ENCODE peak calls at places on chromosomes 16 and 17, in four cellular contexts. One of them, this sample, is unnamed.

GRCh38 chr17:42155614-42156045 is 841 bp upstream of the RAB5C start:
- DNase-seq in PC-9: no peak
- DNase-seq in HCT116: no peak
- DNase-seq in GM23338: peak
- DNase-seq in this sample: no peak

GRCh38 chr17:4742629-4743028 is 2.9 kb upstream of the CXCL16 start:
- DNase-seq in PC-9: no peak
- DNase-seq in HCT116: no peak
- DNase-seq in GM23338: no peak
- DNase-seq in this sample: no peak

GRCh38 chr17:67283727-67284516 is 38.9 kb upstream of the HELZ start:
- DNase-seq in PC-9: no peak
- DNase-seq in HCT116: no peak
- DNase-seq in GM23338: no peak
- DNase-seq in this sample: no peak

GRCh38 chr17:4566785-4567184 is 6.4 kb upstream of the GGT6 start:
- DNase-seq in PC-9: peak
- DNase-seq in HCT116: peak
- DNase-seq in GM23338: peak
- DNase-seq in this sample: peak

GRCh38 chr16:16067127-16067526 is 117.7 kb downstream of the ABCC1 start:
- DNase-seq in PC-9: no peak
- DNase-seq in HCT116: no peak
- DNase-seq in GM23338: no peak
- DNase-seq in this sample: no peak

GRCh38 chr17:7280519-7281073 is 922 bp upstream of the SLC2A4 start:
- DNase-seq in PC-9: peak
- DNase-seq in HCT116: peak
- DNase-seq in GM23338: peak
- DNase-seq in this sample: peak

GRCh38 chr17:27321372-27321771 is 27.5 kb downstream of the WSB1 start:
- DNase-seq in PC-9: no peak
- DNase-seq in HCT116: no peak
- DNase-seq in GM23338: peak
- DNase-seq in this sample: no peak

GRCh38 chr17:82924214-82924613 is 84.4 kb upstream of the ZNF750 start:
- DNase-seq in PC-9: no peak
- DNase-seq in HCT116: no peak
- DNase-seq in GM23338: no peak
- DNase-seq in this sample: no peak

GRCh38 chr16:5347561-5347960 is 250.0 kb upstream of the EEF2KMT start:
- DNase-seq in PC-9: no peak
- DNase-seq in HCT116: no peak
- DNase-seq in GM23338: no peak
- DNase-seq in this sample: no peak

GRCh38 chr17:32588982-32589381 is 102.2 kb downstream of the CDK5R1 start:
- DNase-seq in PC-9: no peak
- DNase-seq in HCT116: peak
- DNase-seq in GM23338: peak
- DNase-seq in this sample: no peak

GRCh38 chr16:70251651-70252354 is at the start of gene EXOSC6:
- DNase-seq in PC-9: peak
- DNase-seq in HCT116: peak
- DNase-seq in GM23338: peak
- DNase-seq in this sample: peak

DNA sequence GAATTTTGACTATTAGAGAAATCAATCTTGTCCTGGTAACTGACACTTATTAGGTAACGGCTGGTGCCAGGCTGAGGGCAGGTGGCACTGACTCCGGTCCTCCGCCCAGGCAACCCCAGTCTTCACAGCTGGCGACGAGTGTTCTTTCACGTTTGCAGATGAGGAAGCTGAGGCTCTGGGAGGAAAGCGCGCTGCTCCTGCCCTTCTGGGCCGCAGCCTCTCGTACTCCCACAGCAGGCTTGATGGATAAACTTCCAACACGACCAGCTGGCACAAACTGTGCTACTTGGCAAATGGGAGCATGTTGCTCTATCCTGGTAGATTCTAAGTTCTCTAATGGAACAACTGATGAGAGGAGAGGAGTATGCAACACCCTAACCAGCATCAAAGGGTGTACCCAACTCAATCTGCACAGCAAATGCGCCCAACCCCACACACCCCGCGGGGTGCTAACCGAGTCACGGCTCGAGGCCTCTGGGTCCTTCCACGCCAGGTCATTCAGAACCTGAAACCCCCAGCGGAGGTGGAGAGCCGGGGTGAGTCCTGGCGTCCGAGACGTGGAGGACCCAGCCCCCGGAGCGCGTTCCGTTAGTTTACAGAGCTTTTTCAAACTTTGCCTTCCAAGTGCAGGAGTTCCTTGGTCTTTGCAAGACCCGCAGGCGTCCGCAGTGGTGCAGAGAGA is 477 bp upstream of the SLC47A1 start:
- DNase-seq in PC-9: no peak
- DNase-seq in HCT116: no peak
- DNase-seq in GM23338: no peak
- DNase-seq in this sample: no peak
- TF ChIP-seq EZH2 in PC-9: no peak
- TF ChIP-seq EZH2 in HCT116: no peak
- TF ChIP-seq EZH2 in GM23338: peak
- TF ChIP-seq EZH2 in this sample: no peak

GRCh38 chr17:48624544-48625501 is 1.3 kb downstream of the HOXB9 start:
- DNase-seq in PC-9: no peak
- DNase-seq in HCT116: no peak
- DNase-seq in GM23338: peak
- DNase-seq in this sample: peak
- TF ChIP-seq EZH2 in PC-9: no peak
- TF ChIP-seq EZH2 in HCT116: no peak
- TF ChIP-seq EZH2 in GM23338: peak
- TF ChIP-seq EZH2 in this sample: no peak

DNA sequence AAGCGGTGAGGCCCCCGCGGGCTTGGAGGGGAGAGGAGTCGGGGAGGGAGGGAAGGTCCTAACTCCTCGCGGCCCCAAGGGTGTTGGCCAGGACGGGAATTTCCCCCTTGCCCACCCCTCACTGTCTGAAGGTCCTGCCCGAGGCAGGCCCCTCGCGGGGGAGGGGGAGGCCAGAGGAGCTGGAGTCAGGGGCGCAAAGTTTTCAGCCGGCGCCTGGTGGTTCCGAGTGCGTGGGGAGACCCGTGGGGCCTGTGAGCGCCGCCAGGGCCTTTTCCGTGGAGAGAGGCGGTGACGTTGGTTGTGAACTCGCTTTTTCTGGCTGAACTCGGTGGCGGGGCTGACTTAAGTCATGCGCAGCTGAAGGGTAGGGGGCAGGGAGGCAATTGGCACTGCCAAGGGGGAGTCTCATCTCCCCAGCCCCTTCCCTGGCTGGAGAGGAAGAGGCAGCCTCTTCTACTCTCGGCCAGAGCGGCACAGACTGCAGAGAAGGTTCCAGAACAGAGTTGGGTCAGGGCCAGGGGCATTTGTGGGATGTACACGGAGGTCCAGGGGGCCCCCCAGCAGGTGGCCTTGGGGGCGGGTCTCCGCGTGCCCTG is 1.5 kb downstream of the CACNA1H start:
- DNase-seq in PC-9: no peak
- DNase-seq in HCT116: no peak
- DNase-seq in GM23338: peak
- DNase-seq in this sample: no peak
- TF ChIP-seq EZH2 in PC-9: no peak
- TF ChIP-seq EZH2 in HCT116: no peak
- TF ChIP-seq EZH2 in GM23338: no peak
- TF ChIP-seq EZH2 in this sample: no peak

DNA sequence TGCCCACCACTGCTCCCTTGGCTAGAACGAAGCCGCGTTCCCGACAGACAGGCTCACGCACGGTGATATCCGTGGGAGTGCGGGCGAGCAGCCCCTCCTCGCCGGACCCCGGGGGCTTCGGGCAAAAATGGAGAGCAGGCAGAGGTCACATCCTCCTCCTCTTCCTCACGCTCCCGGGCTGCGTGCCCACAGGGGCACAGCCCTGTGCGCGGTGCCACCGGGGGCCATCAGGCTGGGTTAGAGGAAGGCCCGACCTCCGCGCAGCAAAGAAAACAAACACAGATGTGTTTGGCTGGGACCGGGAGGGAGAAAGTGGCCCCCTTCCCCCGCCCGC is 519 bp upstream of the NTN1 start:
- DNase-seq in PC-9: no peak
- DNase-seq in HCT116: no peak
- DNase-seq in GM23338: peak
- DNase-seq in this sample: no peak
- TF ChIP-seq EZH2 in PC-9: no peak
- TF ChIP-seq EZH2 in HCT116: no peak
- TF ChIP-seq EZH2 in GM23338: peak
- TF ChIP-seq EZH2 in this sample: no peak

This sample was measured in A673.